ENCODE peak calls at places on chromosomes 6 and 20, in six cellular contexts. J is A549, K is fibroblast of the aortic adventitia, W is brain microvascular endothelial cell, O is cardiac fibroblast, B is uterus. Y is an unnamed sample.

GRCh38 chr20:42432931-42433330 is 756.8 kb downstream of the PTPRT start:
- DNase-seq in W (no peak), O (no peak), B (peak), K (peak), J (no peak), Y (no peak)

GRCh38 chr6:134853111-134854055 is 96.5 kb downstream of the ALDH8A1 start:
- DNase-seq in O (peak), J (no peak), B (no peak), K (peak), W (peak), Y (no peak)

GRCh38 chr6:12294851-12295536 is 4.8 kb downstream of the EDN1 start:
- DNase-seq in K (peak), J (no peak), B (no peak), O (no peak), W (no peak), Y (no peak)

GRCh38 chr6:113065606-113066005 is 718.5 kb downstream of the RFPL4B start:
- DNase-seq in O (peak), W (peak), K (no peak), B (no peak), J (no peak), Y (no peak)

GRCh38 chr6:31592396-31592771 is 422 bp downstream of the NCR3 start:
- DNase-seq in K (no peak), B (no peak), J (no peak), O (no peak), W (no peak), Y (no peak)

GRCh38 chr6:156809034-156809433 is 31.9 kb downstream of the ARID1B start:
- DNase-seq in W (no peak), K (peak), O (peak), B (no peak), J (no peak), Y (peak)

GRCh38 chr6:33295621-33296369 is 2.9 kb downstream of the RGL2 start:
- DNase-seq in W (no peak), O (no peak), K (no peak), J (no peak), B (no peak), Y (no peak)

GRCh38 chr6:128528241-128528640 is 7.8 kb upstream of the PTPRK start:
- DNase-seq in K (no peak), J (no peak), B (no peak), W (no peak), O (no peak), Y (no peak)

GRCh38 chr6:146582857-146583256 is 15.9 kb upstream of the ADGB start:
- DNase-seq in K (peak), B (no peak), W (no peak), J (no peak), O (peak), Y (peak)

GRCh38 chr6:112665114-112665513 is 318.0 kb downstream of the RFPL4B start:
- DNase-seq in W (peak), J (no peak), O (peak), K (peak), B (no peak), Y (no peak)

GRCh38 chr6:150579611-150580010 is 20.1 kb upstream of the PLEKHG1 start:
- DNase-seq in O (no peak), K (no peak), B (no peak), W (no peak), J (no peak), Y (no peak)

GRCh38 chr6:16821834-16822264 is 60.6 kb upstream of the ATXN1 start:
- DNase-seq in O (no peak), J (no peak), W (no peak), K (no peak), B (no peak), Y (no peak)

GRCh38 chr6:39507331-39507998 is 185.0 kb upstream of the KCNK16 start:
- DNase-seq in B (no peak), K (no peak), O (no peak), W (no peak), J (no peak), Y (no peak)

GRCh38 chr6:132961122-132961521 is 146.8 kb downstream of the RPS12 start:
- DNase-seq in O (peak), K (peak), W (peak), J (no peak), B (no peak), Y (no peak)

GRCh38 chr6:137051790-137052472 is 7.2 kb upstream of the IL20RA start:
- DNase-seq in B (no peak), K (no peak), W (peak), O (no peak), J (no peak), Y (no peak)

GRCh38 chr20:10239954-10240353 is 21.3 kb downstream of the SNAP25 start:
- DNase-seq in K (no peak), O (peak), W (no peak), J (peak), B (no peak), Y (peak)

GRCh38 chr6:125957391-125957693 is 772 bp downstream of the HINT3 start:
- DNase-seq in K (no peak), O (no peak), B (no peak), J (no peak), W (no peak), Y (no peak)

GRCh38 chr6:56573142-56573541 is 69.5 kb downstream of the DST start:
- DNase-seq in W (no peak), K (no peak), B (no peak), J (no peak), O (no peak), Y (peak)

GRCh38 chr20:39052676-39053075 is 90.5 kb downstream of the DHX35 start:
- DNase-seq in B (no peak), J (no peak), W (no peak), O (no peak), K (no peak), Y (no peak)

GRCh38 chr20:39049684-39050554 is 87.8 kb downstream of the DHX35 start:
- DNase-seq in B (peak), O (peak), J (peak), K (peak), W (peak), Y (peak)

GRCh38 chr20:39048000-39048696 is 86.0 kb downstream of the DHX35 start:
- DNase-seq in O (peak), J (peak), B (peak), K (peak), W (peak), Y (peak)

GRCh38 chr20:39049148-39049547 is 87.0 kb downstream of the DHX35 start:
- DNase-seq in K (no peak), O (no peak), J (no peak), B (no peak), W (no peak), Y (no peak)

GRCh38 chr20:39050555-39050902 is 88.4 kb downstream of the DHX35 start:
- DNase-seq in O (no peak), K (no peak), J (no peak), W (no peak), B (no peak), Y (no peak)
- H3K4me3 ChIP-seq in O (peak), K (peak), J (peak), W (peak), B (no peak), Y (peak)

DNA sequence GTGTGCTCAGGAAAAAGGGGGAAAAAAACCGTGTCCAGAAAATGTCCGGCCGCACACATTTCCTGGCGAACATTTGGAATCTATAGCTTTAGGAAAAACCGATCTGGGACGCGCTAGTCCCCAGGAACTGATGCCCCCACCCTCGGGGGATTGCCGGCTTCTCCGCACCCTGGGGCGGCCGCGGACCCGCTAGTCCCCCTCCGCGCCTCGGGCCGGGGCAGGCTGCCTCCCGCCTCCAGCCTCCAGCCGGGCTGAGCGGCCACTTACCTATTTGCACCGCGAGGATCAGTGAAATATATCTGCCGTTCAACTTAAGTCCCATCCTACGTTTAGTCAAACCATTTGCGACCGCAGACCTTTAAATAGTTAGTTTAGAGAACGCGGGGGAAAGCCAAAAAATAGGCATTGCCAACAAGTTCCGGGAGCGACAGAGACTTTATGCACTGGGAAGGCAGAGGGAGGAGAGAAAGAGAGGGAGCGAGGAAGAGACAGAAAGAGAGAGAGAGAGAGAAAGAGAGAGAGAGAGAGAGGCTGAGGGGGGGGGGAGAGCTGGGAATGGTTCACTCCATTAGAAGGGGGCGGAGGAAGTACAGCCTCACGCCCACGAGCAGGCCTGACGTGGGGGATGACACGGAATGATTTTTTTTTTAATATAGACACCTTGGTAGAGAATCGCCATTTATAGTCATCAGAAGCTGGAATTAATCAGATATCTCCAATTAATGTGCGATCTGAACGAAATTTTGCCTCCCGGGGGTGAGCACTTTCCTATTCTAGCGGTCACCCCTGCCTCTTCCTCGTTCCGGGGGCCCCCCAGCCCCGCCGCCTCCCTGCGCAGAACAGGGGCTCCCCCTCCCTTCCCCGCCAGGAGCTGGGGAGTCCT is at the start of gene NRN1:
- DNase-seq in J (no peak), B (no peak), W (peak), K (no peak), O (no peak), Y (no peak)
- H3K4me3 ChIP-seq in J (peak), B (peak), W (peak), K (peak), O (no peak), Y (peak)

GRCh38 chr6:166382500-166382932 is 224 bp downstream of the MPC1 start:
- DNase-seq in O (no peak), J (no peak), K (no peak), W (no peak), B (no peak), Y (no peak)

GRCh38 chr6:166379103-166379586 is 3.6 kb downstream of the MPC1 start:
- DNase-seq in J (no peak), K (no peak), O (no peak), B (no peak), W (no peak), Y (no peak)

GRCh38 chr6:166381381-166381732 is 1.4 kb downstream of the MPC1 start:
- DNase-seq in B (no peak), K (no peak), W (no peak), J (no peak), O (no peak), Y (no peak)

GRCh38 chr6:166381733-166382499 is 824 bp downstream of the MPC1 start:
- DNase-seq in J (peak), O (peak), K (peak), B (peak), W (peak), Y (peak)

DNA sequence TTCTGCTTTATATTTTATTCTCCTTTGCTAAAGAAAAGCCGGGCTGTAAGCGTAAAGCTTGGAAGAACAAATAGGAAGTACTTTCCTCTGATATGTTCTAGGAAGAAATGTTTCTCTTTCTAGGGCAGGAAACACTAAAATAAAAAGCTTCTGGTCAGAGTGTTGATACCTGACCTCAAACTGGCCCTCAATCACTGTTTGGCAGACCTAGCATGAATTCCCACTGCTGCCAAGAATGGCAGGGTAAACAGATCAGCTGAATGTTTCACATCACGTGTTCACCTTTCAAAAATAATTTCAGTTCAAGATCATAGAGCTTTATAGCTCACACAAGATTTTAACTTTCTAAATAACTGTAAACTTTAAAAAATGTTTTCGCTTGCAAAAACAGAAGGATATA is 2.9 kb downstream of the MPC1 start:
- DNase-seq in W (no peak), K (no peak), J (no peak), B (no peak), O (no peak), Y (no peak)
- H3K4me3 ChIP-seq in W (no peak), K (no peak), J (no peak), B (no peak), O (no peak), Y (no peak)

DNA sequence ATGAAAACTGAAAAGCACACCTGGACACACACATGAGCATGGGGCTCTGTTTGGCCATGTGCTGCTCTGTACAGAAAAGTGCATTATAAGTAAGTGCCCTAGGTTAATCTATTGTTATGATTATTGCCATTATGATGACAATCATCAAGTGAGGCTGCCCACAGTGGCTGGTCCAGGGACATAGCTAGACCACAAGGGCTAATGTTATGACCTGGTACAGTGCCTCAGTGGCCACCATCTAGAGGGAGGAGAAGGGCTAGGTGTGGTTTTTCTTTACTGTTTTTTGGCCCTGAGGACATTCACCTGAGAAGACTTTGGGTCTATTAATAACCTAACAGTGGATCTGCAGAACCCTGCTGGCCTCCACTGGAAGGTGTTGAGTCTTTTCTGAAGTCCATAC is 86.1 kb downstream of the GJA10 start:
- DNase-seq in W (no peak), J (no peak), O (no peak), K (no peak), B (no peak), Y (no peak)
- H3K4me3 ChIP-seq in W (no peak), J (no peak), O (no peak), K (no peak), B (no peak), Y (no peak)

DNA sequence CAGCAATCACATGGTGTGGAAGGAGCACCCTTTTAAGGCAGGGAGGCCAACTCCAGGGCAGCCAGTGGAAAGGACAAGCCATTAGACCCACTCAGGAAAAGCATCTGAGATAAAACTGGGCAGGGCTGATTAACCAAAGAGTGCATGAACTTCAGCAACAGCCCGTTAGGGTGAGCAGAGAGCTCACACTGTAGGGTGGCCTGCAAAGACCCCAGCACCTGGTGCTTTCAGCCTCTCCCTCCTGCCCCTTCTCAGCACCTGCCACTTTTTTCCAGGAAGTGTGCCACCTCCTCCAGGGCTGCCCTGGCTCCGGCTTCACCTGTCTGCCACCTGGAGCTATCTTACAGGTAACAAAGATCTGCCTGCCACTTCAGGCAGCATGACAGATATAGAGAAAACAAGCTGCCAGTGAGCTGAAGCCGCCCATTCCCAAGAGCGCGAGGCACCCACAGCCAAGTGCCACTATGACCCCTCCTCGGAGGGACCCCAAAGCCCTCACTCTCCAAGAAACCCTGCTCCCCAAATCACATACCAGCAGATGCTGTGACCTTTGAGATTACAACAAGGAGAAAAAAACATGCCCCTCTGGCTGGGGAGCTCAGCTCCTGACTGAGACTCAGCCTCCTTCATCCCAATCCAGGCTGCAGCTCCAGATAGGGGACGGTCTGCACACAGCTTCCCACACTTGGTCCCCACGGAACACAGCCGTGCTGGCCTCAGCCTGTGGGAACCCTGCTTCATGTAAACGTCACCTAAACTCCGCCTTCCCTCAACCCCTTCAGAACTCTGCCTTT is 71.2 kb downstream of the ABHD12 start:
- DNase-seq in B (peak), K (no peak), O (no peak), W (no peak), J (no peak), Y (no peak)
- H3K4me3 ChIP-seq in B (no peak), K (no peak), O (no peak), W (no peak), J (no peak), Y (no peak)

DNA sequence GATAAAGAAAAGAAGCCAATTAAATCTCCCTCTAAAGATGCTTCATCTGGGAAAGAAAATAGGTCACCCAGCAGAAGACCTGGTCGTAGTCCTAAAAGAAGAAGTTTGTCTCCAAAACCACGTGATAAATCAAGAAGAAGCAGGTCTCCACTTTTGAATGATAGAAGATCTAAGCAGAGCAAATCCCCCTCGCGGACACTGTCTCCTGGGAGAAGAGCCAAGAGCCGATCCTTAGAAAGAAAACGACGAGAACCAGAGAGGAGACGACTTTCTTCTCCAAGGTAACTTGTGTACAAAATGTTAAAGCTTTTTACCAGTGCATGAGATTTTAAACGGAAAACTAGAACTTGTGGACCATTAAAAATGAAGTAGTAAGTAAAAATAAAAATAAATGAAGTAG is 46.5 kb downstream of the FAM217A start:
- DNase-seq in J (no peak), B (no peak), K (no peak), W (no peak), O (no peak), Y (no peak)
- H3K4me3 ChIP-seq in J (no peak), B (no peak), K (no peak), W (no peak), O (no peak), Y (no peak)

DNA sequence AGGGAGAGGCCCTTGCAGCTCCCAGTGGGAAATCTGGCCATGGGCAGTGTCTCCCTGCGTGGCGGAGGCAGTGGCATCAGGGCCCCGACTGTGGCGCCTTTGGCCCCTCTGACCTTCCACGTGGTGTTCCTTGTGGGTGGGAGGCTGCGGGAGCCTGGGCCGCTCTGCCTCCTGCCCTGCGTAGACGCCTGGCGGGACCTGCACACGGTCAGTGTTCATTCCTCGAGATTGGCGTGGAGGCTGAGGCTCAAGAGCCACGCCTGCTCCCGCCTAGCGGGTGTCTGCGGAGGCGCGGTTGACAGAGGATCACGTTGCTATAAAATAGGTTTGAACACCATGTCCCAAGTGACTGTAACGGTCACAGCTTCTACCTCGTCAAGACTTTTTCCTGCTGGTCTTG is 14.0 kb downstream of the COL9A3 start:
- DNase-seq in K (no peak), O (no peak), W (no peak), B (no peak), J (no peak), Y (peak)
- H3K4me3 ChIP-seq in K (no peak), O (no peak), W (no peak), B (no peak), J (no peak), Y (no peak)

DNA sequence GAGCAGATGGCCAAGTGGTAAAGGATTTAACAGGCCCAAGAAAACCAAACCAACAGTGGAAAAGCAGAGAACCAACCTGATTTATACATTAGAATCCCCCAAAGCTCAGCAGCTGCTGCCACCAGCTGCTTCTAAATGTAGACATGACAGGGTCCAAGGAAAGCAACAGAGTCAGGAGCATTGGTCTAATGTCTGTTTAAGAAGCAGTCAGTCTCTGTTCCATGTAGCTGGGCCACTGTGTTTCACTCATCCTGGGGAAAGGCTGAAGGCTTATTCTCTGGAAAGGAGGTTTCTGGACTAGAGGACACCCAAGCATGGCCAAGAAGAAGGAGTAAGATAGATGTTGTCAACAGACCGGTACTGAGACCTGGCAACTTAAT is 75.4 kb downstream of the TMEM244 start:
- DNase-seq in O (no peak), W (no peak), B (no peak), K (no peak), J (no peak), Y (no peak)
- H3K4me3 ChIP-seq in O (no peak), W (no peak), B (no peak), K (no peak), J (no peak), Y (no peak)

DNA sequence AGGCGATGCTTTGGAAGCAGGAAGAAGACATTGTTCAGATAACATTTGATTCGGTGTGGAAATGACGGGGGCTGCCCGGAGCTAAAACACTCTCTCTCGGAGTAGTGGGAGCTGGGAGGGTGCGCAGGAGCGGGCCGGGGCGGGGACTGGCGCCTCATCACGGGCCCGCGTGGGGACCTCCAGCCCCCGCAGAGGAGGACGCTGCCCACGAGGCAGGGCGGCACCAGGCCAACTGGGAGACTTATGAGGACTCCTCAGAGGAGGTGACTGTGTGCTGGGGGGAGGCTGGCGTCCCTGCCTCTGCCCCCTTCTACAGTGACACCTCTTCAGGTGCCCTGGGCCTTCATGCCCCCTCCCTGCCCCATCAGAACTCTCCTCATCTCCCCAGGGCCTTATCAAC is 15.2 kb downstream of the DDO start:
- DNase-seq in O (no peak), B (peak), K (no peak), J (no peak), W (no peak), Y (no peak)
- H3K4me3 ChIP-seq in O (peak), B (peak), K (no peak), J (no peak), W (peak), Y (no peak)